ENCODE peak calls at places on chromosome 6, in four cellular contexts. One of them, this sample, is unnamed.

GRCh38 chr6:92979281-92979680 is 440.1 kb downstream of the EPHA7 start:
- DNase-seq in HepG2: no peak
- DNase-seq in GM12878: no peak
- DNase-seq in K562: no peak
- DNase-seq in this sample: no peak

GRCh38 chr6:155340464-155341129 is 26.3 kb upstream of the TFB1M start:
- DNase-seq in HepG2: peak
- DNase-seq in GM12878: no peak
- DNase-seq in K562: no peak
- DNase-seq in this sample: peak

GRCh38 chr6:34359438-34360158 is 32.9 kb downstream of the NUDT3 start:
- DNase-seq in HepG2: no peak
- DNase-seq in GM12878: no peak
- DNase-seq in K562: no peak
- DNase-seq in this sample: no peak

GRCh38 chr6:21462519-21462852 is 131.1 kb upstream of the SOX4 start:
- DNase-seq in HepG2: no peak
- DNase-seq in GM12878: no peak
- DNase-seq in K562: no peak
- DNase-seq in this sample: no peak

GRCh38 chr6:42354707-42355106 is 97.0 kb downstream of the TRERF1 start:
- DNase-seq in HepG2: no peak
- DNase-seq in GM12878: no peak
- DNase-seq in K562: no peak
- DNase-seq in this sample: no peak

GRCh38 chr6:61711849-61712248 is 574.2 kb downstream of the KHDRBS2 start:
- DNase-seq in HepG2: no peak
- DNase-seq in GM12878: no peak
- DNase-seq in K562: no peak
- DNase-seq in this sample: no peak

GRCh38 chr6:78911218-78911617 is 43.9 kb downstream of the IRAK1BP1 start:
- DNase-seq in HepG2: no peak
- DNase-seq in GM12878: no peak
- DNase-seq in K562: peak
- DNase-seq in this sample: no peak

GRCh38 chr6:134534708-134535149 is 216.8 kb upstream of the SGK1 start:
- DNase-seq in HepG2: no peak
- DNase-seq in GM12878: no peak
- DNase-seq in K562: no peak
- DNase-seq in this sample: no peak

GRCh38 chr6:783966-784365 is 91.0 kb upstream of the EXOC2 start:
- DNase-seq in HepG2: no peak
- DNase-seq in GM12878: no peak
- DNase-seq in K562: no peak
- DNase-seq in this sample: no peak

GRCh38 chr6:7991992-7992815 is 72.0 kb downstream of the BLOC1S5 start:
- DNase-seq in HepG2: peak
- DNase-seq in GM12878: peak
- DNase-seq in K562: peak
- DNase-seq in this sample: peak

GRCh38 chr6:87794922-87795885 is 93.2 kb upstream of the AKIRIN2 start:
- DNase-seq in HepG2: no peak
- DNase-seq in GM12878: no peak
- DNase-seq in K562: no peak
- DNase-seq in this sample: no peak

GRCh38 chr6:9467746-9468145 is 947.1 kb downstream of the TFAP2A start:
- DNase-seq in HepG2: no peak
- DNase-seq in GM12878: no peak
- DNase-seq in K562: no peak
- DNase-seq in this sample: no peak

GRCh38 chr6:76876922-76877553 is 586.3 kb downstream of the HTR1B start:
- DNase-seq in HepG2: peak
- DNase-seq in GM12878: no peak
- DNase-seq in K562: peak
- DNase-seq in this sample: no peak

GRCh38 chr6:166584813-166585429 is 1.6 kb downstream of the RAMACL start:
- DNase-seq in HepG2: no peak
- DNase-seq in GM12878: no peak
- DNase-seq in K562: no peak
- DNase-seq in this sample: no peak

GRCh38 chr6:107784669-107785068 is 39.4 kb downstream of the SCML4 start:
- DNase-seq in HepG2: no peak
- DNase-seq in GM12878: no peak
- DNase-seq in K562: peak
- DNase-seq in this sample: no peak

GRCh38 chr6:71706523-71706922 is 179.8 kb upstream of the RIMS1 start:
- DNase-seq in HepG2: no peak
- DNase-seq in GM12878: no peak
- DNase-seq in K562: no peak
- DNase-seq in this sample: no peak

GRCh38 chr6:45608252-45608911 is 230.6 kb upstream of the SUPT3H start:
- DNase-seq in HepG2: no peak
- DNase-seq in GM12878: no peak
- DNase-seq in K562: no peak
- DNase-seq in this sample: no peak

GRCh38 chr6:53734473-53735299 is 60.1 kb upstream of the LRRC1 start:
- DNase-seq in HepG2: peak
- DNase-seq in GM12878: peak
- DNase-seq in K562: peak
- DNase-seq in this sample: peak

GRCh38 chr6:157227202-157228166 is 95.8 kb downstream of the TMEM242 start:
- DNase-seq in HepG2: no peak
- DNase-seq in GM12878: no peak
- DNase-seq in K562: peak
- DNase-seq in this sample: no peak

GRCh38 chr6:105431226-105431625 is 28.3 kb upstream of the PREP start:
- DNase-seq in HepG2: peak
- DNase-seq in GM12878: no peak
- DNase-seq in K562: peak
- DNase-seq in this sample: peak

GRCh38 chr6:33151050-33151449 is 41.2 kb downstream of the COL11A2 start:
- DNase-seq in HepG2: no peak
- DNase-seq in GM12878: no peak
- DNase-seq in K562: no peak
- DNase-seq in this sample: no peak

GRCh38 chr6:49082611-49083010 is 380.4 kb downstream of the MMUT start:
- DNase-seq in HepG2: no peak
- DNase-seq in GM12878: no peak
- DNase-seq in K562: no peak
- DNase-seq in this sample: no peak

GRCh38 chr6:43645613-43645964 is 753 bp downstream of the RSPH9 start:
- DNase-seq in HepG2: no peak
- DNase-seq in GM12878: no peak
- DNase-seq in K562: no peak
- DNase-seq in this sample: no peak

GRCh38 chr6:111487656-111488055 is 4.6 kb upstream of the REV3L start:
- DNase-seq in HepG2: no peak
- DNase-seq in GM12878: peak
- DNase-seq in K562: no peak
- DNase-seq in this sample: no peak

GRCh38 chr6:87908978-87909802 is 138.5 kb upstream of the SPACA1 start:
- DNase-seq in HepG2: no peak
- DNase-seq in GM12878: no peak
- DNase-seq in K562: no peak
- DNase-seq in this sample: no peak

GRCh38 chr6:153947817-153948447 is 91.1 kb upstream of the OPRM1 start:
- DNase-seq in HepG2: peak
- DNase-seq in GM12878: no peak
- DNase-seq in K562: peak
- DNase-seq in this sample: peak

GRCh38 chr6:101086473-101086872 is 205.3 kb upstream of the ASCC3 start:
- DNase-seq in HepG2: no peak
- DNase-seq in GM12878: no peak
- DNase-seq in K562: no peak
- DNase-seq in this sample: no peak

GRCh38 chr6:108364470-108364869 is 69.6 kb downstream of the AFG1L start:
- DNase-seq in HepG2: no peak
- DNase-seq in GM12878: no peak
- DNase-seq in K562: no peak
- DNase-seq in this sample: no peak

GRCh38 chr6:139291813-139292619 is at the start of gene TXLNB:
- DNase-seq in HepG2: no peak
- DNase-seq in GM12878: peak
- DNase-seq in K562: no peak
- DNase-seq in this sample: peak

GRCh38 chr6:84218091-84218490 is 9.4 kb downstream of the CEP162 start:
- DNase-seq in HepG2: no peak
- DNase-seq in GM12878: no peak
- DNase-seq in K562: no peak
- DNase-seq in this sample: no peak

GRCh38 chr6:148144917-148145521 is 197.6 kb upstream of the SASH1 start:
- DNase-seq in HepG2: peak
- DNase-seq in GM12878: no peak
- DNase-seq in K562: peak
- DNase-seq in this sample: peak

GRCh38 chr6:41222513-41222912 is 5.6 kb upstream of the TREML4 start:
- DNase-seq in HepG2: no peak
- DNase-seq in GM12878: no peak
- DNase-seq in K562: no peak
- DNase-seq in this sample: no peak

GRCh38 chr6:167091149-167092107 is 31.5 kb upstream of the CCR6 start:
- DNase-seq in HepG2: no peak
- DNase-seq in GM12878: no peak
- DNase-seq in K562: no peak
- DNase-seq in this sample: no peak

GRCh38 chr6:129575378-129576118 is 134.4 kb downstream of the ARHGAP18 start:
- DNase-seq in HepG2: peak
- DNase-seq in GM12878: no peak
- DNase-seq in K562: peak
- DNase-seq in this sample: peak
- TF ChIP-seq ZBTB33 in HepG2: no peak
- TF ChIP-seq ZBTB33 in GM12878: no peak
- TF ChIP-seq ZBTB33 in K562: no peak
- TF ChIP-seq ZBTB33 in this sample: no peak

DNA sequence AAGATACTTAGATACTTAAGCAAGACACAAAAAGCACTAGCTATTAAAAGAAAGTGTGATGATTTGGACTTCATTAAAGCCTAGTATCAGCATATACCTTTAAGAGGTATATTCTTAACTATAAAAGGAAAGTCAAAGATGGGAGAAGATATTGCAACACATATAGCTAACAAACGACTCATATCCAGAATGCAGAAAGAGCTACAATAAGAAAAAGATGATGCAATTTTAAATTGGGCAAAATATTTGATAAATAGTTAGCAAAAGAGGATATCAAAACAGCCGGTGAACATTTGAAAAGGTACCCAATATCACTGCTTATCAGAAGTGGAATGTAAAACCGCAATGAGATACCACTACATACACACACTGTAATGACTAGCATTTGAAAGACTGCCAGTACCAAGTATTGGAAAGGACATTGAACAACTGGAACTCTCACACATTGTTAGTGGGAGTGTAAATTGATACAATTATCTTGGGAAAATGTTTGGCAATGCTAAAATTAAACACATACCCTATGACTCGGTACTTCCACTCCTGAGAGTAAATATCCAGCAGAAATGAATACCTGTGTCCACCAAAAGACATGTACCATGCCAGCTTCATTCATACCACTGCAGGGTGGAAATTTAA is 25.7 kb downstream of the MUC22 start:
- DNase-seq in HepG2: no peak
- DNase-seq in GM12878: no peak
- DNase-seq in K562: no peak
- DNase-seq in this sample: no peak
- TF ChIP-seq MAX in HepG2: no peak
- TF ChIP-seq MAX in GM12878: no peak
- TF ChIP-seq MAX in K562: no peak
- TF ChIP-seq MAX in this sample: no peak

DNA sequence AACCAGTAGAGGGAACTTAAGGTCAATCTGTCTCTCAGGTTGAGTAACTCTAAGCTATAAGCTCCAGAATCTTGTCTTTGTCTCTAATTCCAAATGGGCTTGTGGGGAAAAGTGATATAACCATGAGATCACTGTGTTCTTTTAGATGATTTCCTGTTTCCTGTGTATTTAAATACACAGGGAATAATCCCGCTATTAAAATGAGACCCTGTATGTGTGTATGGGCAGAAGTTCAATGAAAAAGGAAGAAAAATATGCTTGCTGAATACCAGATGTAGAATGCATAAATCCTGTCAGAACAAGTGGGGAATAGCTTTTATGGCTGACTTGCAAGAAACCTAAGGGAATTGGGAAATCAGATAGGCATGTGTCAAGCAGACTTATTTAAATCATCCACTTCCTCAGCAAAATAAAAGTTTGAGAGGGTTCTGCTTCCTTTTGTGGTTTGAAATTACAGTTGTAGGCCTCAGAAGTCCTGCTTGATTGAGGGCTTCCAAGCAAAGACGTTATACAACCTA is 164.7 kb upstream of the PDE7B start:
- DNase-seq in HepG2: no peak
- DNase-seq in GM12878: no peak
- DNase-seq in K562: no peak
- DNase-seq in this sample: no peak
- TF ChIP-seq CEBPB in HepG2: no peak
- TF ChIP-seq CEBPB in GM12878: no peak
- TF ChIP-seq CEBPB in K562: no peak
- TF ChIP-seq CEBPB in this sample: no peak

GRCh38 chr6:149492798-149493165 is 8.0 kb upstream of the ZC3H12D start:
- DNase-seq in HepG2: no peak
- DNase-seq in GM12878: no peak
- DNase-seq in K562: no peak
- DNase-seq in this sample: no peak

GRCh38 chr6:149487316-149487715 is 2.5 kb upstream of the ZC3H12D start:
- DNase-seq in HepG2: no peak
- DNase-seq in GM12878: no peak
- DNase-seq in K562: no peak
- DNase-seq in this sample: no peak

GRCh38 chr6:149484733-149485700 is at the start of gene ZC3H12D:
- DNase-seq in HepG2: peak
- DNase-seq in GM12878: no peak
- DNase-seq in K562: peak
- DNase-seq in this sample: peak

GRCh38 chr6:149489967-149490366 is 5.2 kb upstream of the ZC3H12D start:
- DNase-seq in HepG2: no peak
- DNase-seq in GM12878: no peak
- DNase-seq in K562: no peak
- DNase-seq in this sample: no peak

DNA sequence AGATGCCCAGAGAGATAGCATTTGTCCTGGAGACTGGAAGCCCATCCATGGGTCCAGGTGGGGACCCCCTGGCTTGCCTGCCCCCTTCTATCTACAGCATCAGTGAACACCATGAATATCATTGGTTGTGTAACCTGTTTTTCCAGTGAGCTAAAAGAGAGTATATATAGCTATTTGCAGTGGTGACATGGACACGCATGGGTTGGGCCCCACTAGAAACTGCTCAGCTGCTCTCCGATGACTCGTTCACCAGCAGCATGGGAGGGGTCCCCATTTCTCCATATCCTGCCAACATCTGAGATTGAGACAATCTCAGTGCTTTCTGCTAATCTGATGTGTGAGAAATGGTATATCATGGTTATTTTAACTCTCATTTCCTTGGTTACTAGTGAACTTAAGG is 4.0 kb upstream of the ZC3H12D start:
- DNase-seq in HepG2: no peak
- DNase-seq in GM12878: no peak
- DNase-seq in K562: no peak
- DNase-seq in this sample: no peak
- TF ChIP-seq ZBTB33 in HepG2: no peak
- TF ChIP-seq ZBTB33 in GM12878: no peak
- TF ChIP-seq ZBTB33 in K562: no peak
- TF ChIP-seq ZBTB33 in this sample: no peak

GRCh38 chr6:5606546-5606945 is 345.2 kb downstream of the FARS2 start:
- DNase-seq in HepG2: no peak
- DNase-seq in GM12878: no peak
- DNase-seq in K562: no peak
- DNase-seq in this sample: no peak
- TF ChIP-seq MAX in HepG2: no peak
- TF ChIP-seq MAX in GM12878: no peak
- TF ChIP-seq MAX in K562: no peak
- TF ChIP-seq MAX in this sample: no peak

This sample was measured in HCT116.